ENCODE peak calls at places on chromosomes 5 and 9, in six cellular contexts. S, N, H, J, Y and Q are unnamed samples.
A peak's percentile ranks its signal among the peaks of the same experiment; 100 is the strongest.

GRCh38 chr5:148788636-148789035 is 37.8 kb upstream of the ADRB2 start:
- DNase-seq in S (no peak), N (peak; percentile 51), H (no peak), J (no peak), Y (no peak), Q (peak; percentile 59)

GRCh38 chr5:141223112-141223783 is at the start of gene PCDHB14:
- DNase-seq in S (peak; percentile 36), N (no peak), H (no peak), J (peak; percentile 62), Y (peak; percentile 47), Q (no peak)

GRCh38 chr5:147711019-147711418 is 71.5 kb downstream of the JAKMIP2 start:
- DNase-seq in S (no peak), N (no peak), H (no peak), J (no peak), Y (no peak), Q (no peak)

GRCh38 chr5:72273547-72273946 is 46.5 kb downstream of the MRPS27 start:
- DNase-seq in S (no peak), N (no peak), H (no peak), J (no peak), Y (no peak), Q (no peak)

GRCh38 chr5:76701298-76701697 is 14.6 kb upstream of the F2R start:
- DNase-seq in S (peak; percentile 71), N (peak; percentile 89), H (no peak), J (peak; percentile 77), Y (no peak), Q (peak; percentile 87)

GRCh38 chr9:132669636-132670358 is at the start of gene DDX31:
- DNase-seq in S (peak; percentile 86), N (peak; percentile 69), H (peak; percentile 92), J (peak; percentile 70), Y (peak; percentile 88), Q (peak; percentile 75)

GRCh38 chr5:111681791-111682190 is 75.2 kb downstream of the NREP start:
- DNase-seq in S (no peak), N (peak; percentile 40), H (no peak), J (no peak), Y (no peak), Q (no peak)

GRCh38 chr5:39518516-39518915 is 93.7 kb upstream of the DAB2 start:
- DNase-seq in S (peak; percentile 16), N (peak; percentile 51), H (no peak), J (peak; percentile 46), Y (no peak), Q (no peak)

GRCh38 chr5:38758774-38759423 is 86.9 kb upstream of the OSMR start:
- DNase-seq in S (no peak), N (no peak), H (no peak), J (no peak), Y (no peak), Q (no peak)

GRCh38 chr9:106753155-106753671 is 109.8 kb upstream of the ZNF462 start:
- DNase-seq in S (no peak), N (no peak), H (peak; percentile 71), J (no peak), Y (no peak), Q (no peak)

GRCh38 chr5:28710360-28710759 is 1672.0 kb upstream of the CDH9 start:
- DNase-seq in S (no peak), N (no peak), H (no peak), J (no peak), Y (no peak), Q (no peak)

GRCh38 chr9:3136999-3137675 is 293.2 kb upstream of the PUM3 start:
- DNase-seq in S (no peak), N (no peak), H (no peak), J (no peak), Y (no peak), Q (no peak)

GRCh38 chr5:151740336-151740942 is 18.0 kb downstream of the ATOX1 start:
- DNase-seq in S (peak; percentile 78), N (peak; percentile 91), H (no peak), J (peak; percentile 83), Y (peak; percentile 43), Q (peak; percentile 82)

GRCh38 chr9:116073826-116074225 is 79.8 kb upstream of the PAPPA start:
- DNase-seq in S (no peak), N (peak; percentile 16), H (no peak), J (peak; percentile 81), Y (no peak), Q (peak; percentile 23)

GRCh38 chr5:167950126-167950721 is 341.2 kb upstream of the WWC1 start:
- DNase-seq in S (no peak), N (peak; percentile 51), H (no peak), J (no peak), Y (no peak), Q (peak; percentile 68)

GRCh38 chr9:133249337-133249736 is 25.7 kb downstream of the ABO start:
- DNase-seq in S (no peak), N (no peak), H (no peak), J (no peak), Y (no peak), Q (no peak)

GRCh38 chr5:141533897-141534296 is 45.0 kb downstream of the PCDHGC5 start:
- DNase-seq in S (no peak), N (no peak), H (no peak), J (no peak), Y (no peak), Q (no peak)

GRCh38 chr9:6598249-6598725 is 47.2 kb downstream of the GLDC start:
- DNase-seq in S (no peak), N (no peak), H (peak; percentile 79), J (no peak), Y (no peak), Q (no peak)

GRCh38 chr9:38621434-38622082 is 1.2 kb upstream of the ANKRD18A start:
- DNase-seq in S (peak; percentile 53), N (no peak), H (peak; percentile 29), J (no peak), Y (peak; percentile 28), Q (no peak)

GRCh38 chr9:129596541-129597328 is 24.2 kb downstream of the C9orf50 start:
- DNase-seq in S (peak; percentile 81), N (peak; percentile 55), H (no peak), J (peak; percentile 57), Y (no peak), Q (peak; percentile 11)

GRCh38 chr5:74865799-74866652 is at the start of gene FAM169A:
- DNase-seq in S (peak; percentile 62), N (no peak), H (peak; percentile 42), J (no peak), Y (peak; percentile 53), Q (no peak)
- TF ChIP-seq CTCF in S (peak; percentile 33), N (no peak), H (no peak), J (no peak), Y (peak; percentile 10), Q (peak; percentile 17)

DNA sequence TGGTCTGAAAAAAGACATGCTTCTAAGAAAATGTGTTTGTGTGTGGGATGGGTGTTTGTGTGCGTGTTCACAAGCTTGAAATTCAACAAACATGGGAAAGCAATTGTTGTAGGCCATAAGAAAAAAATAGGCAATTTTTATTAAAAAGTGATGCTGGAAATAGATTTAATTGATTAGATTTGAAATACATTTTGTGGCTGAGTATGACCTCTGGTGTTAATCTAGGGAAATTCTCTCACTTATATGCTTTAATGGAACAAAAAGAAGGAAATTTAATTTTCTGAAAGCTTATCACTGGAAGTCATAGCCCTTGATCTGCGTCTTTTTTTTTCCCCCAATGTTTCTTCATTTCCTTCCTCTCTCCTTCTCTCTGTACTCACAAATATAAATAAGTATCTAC is 3.5 kb upstream of the KCNN2 start:
- DNase-seq in S (no peak), N (no peak), H (no peak), J (no peak), Y (no peak), Q (no peak)
- TF ChIP-seq CTCF in S (no peak), N (no peak), H (no peak), J (peak; percentile 74), Y (no peak), Q (peak; percentile 51)

GRCh38 chr5:10775646-10776045 is 14.6 kb upstream of the DAP start:
- DNase-seq in S (no peak), N (no peak), H (no peak), J (no peak), Y (no peak), Q (no peak)
- TF ChIP-seq CTCF in S (no peak), N (peak; percentile 28), H (peak; percentile 29), J (peak; percentile 20), Y (peak; percentile 52), Q (no peak)

DNA sequence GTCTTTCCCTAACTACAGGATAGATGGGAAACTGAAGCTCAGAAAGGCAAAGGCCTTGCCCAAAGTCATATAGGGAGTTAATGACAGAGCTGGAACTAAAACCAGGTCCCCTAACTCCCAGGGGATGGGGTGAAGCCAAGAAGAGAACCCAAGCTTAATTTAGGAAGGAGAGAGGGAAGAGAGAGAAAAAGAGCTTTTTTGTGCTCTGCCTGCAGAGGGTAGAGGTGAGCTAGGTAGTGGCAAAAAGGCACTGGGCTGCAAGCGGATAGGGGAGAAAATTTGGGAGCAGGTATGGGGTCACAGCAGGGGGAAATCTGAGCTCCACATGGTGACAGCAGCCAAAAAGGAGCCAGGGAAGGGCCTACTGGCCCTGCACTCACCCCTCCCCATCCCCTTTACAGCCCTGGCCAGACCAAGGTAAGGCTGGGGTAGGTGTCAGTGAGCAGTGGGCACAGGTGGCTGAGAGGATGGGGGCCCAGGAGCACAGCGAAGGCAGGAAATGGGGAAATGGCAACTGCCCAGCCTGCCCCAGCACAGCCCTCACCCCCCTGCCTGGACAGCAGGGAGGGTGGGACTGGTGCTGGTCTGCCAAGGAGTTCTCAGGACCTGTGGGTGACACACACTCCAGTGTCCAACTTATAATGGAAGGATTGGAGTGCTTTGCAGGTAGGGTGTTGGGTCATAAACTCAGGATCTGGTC is 3.3 kb downstream of the ENHO start:
- DNase-seq in S (no peak), N (no peak), H (no peak), J (no peak), Y (no peak), Q (no peak)
- TF ChIP-seq CTCF in S (no peak), N (no peak), H (peak; percentile 5), J (no peak), Y (no peak), Q (peak; percentile 39)